ENCODE peak calls at places on chromosomes 16 and 17, in five cellular contexts. One of them, this sample, is unnamed.

GRCh38 chr17:49741009-49741691 is 22.8 kb downstream of the FAM117A start:
- DNase-seq in HepG2: no peak
- DNase-seq in GM12878: no peak
- DNase-seq in H1: no peak
- DNase-seq in K562: no peak
- DNase-seq in this sample: no peak

GRCh38 chr16:57444711-57445110 is 2.5 kb downstream of the CIAPIN1 start:
- DNase-seq in GM12878: no peak
- DNase-seq in K562: no peak
- DNase-seq in HepG2: no peak
- DNase-seq in H1: no peak
- DNase-seq in this sample: no peak

GRCh38 chr17:27793168-27793905 is 7.0 kb downstream of the NOS2 start:
- DNase-seq in H1: no peak
- DNase-seq in K562: peak; percentile 66
- DNase-seq in GM12878: no peak
- DNase-seq in HepG2: no peak
- DNase-seq in this sample: no peak

GRCh38 chr17:30393911-30394867 is 15.5 kb downstream of the CPD start:
- DNase-seq in H1: no peak
- DNase-seq in HepG2: no peak
- DNase-seq in GM12878: no peak
- DNase-seq in K562: no peak
- DNase-seq in this sample: no peak

GRCh38 chr17:45220079-45220478 is 1.6 kb upstream of the FMNL1 start:
- DNase-seq in HepG2: no peak
- DNase-seq in K562: no peak
- DNase-seq in GM12878: no peak
- DNase-seq in H1: no peak
- DNase-seq in this sample: no peak

GRCh38 chr17:41211845-41212466 is 14.5 kb upstream of the KRTAP9-2 start:
- DNase-seq in H1: no peak
- DNase-seq in HepG2: no peak
- DNase-seq in GM12878: no peak
- DNase-seq in K562: no peak
- DNase-seq in this sample: peak; percentile 24

GRCh38 chr17:34337701-34338100 is 18.5 kb downstream of the CCL8 start:
- DNase-seq in K562: no peak
- DNase-seq in H1: no peak
- DNase-seq in GM12878: no peak
- DNase-seq in HepG2: no peak
- DNase-seq in this sample: no peak

GRCh38 chr17:7748098-7748775 is 30.7 kb downstream of the DNAH2 start:
- DNase-seq in H1: no peak
- DNase-seq in GM12878: no peak
- DNase-seq in HepG2: no peak
- DNase-seq in K562: no peak
- DNase-seq in this sample: no peak

GRCh38 chr16:69566437-69567030 is 768 bp downstream of the NFAT5 start:
- DNase-seq in HepG2: peak; percentile 40
- DNase-seq in H1: no peak
- DNase-seq in GM12878: no peak
- DNase-seq in K562: peak; percentile 58
- DNase-seq in this sample: no peak

GRCh38 chr17:83062011-83062817 is 17.2 kb upstream of the METRNL start:
- DNase-seq in K562: no peak
- DNase-seq in H1: no peak
- DNase-seq in GM12878: no peak
- DNase-seq in HepG2: no peak
- DNase-seq in this sample: no peak

GRCh38 chr17:9240659-9241370 is 219.5 kb downstream of the NTN1 start:
- DNase-seq in H1: peak; percentile 25
- DNase-seq in HepG2: peak; percentile 35
- DNase-seq in GM12878: no peak
- DNase-seq in K562: peak; percentile 21
- DNase-seq in this sample: no peak

GRCh38 chr16:16084874-16085273 is 135.5 kb downstream of the ABCC1 start:
- DNase-seq in K562: no peak
- DNase-seq in GM12878: no peak
- DNase-seq in HepG2: no peak
- DNase-seq in H1: no peak
- DNase-seq in this sample: no peak

GRCh38 chr17:82244413-82245140 is 15.7 kb downstream of the SLC16A3 start:
- DNase-seq in H1: no peak
- DNase-seq in HepG2: no peak
- DNase-seq in GM12878: no peak
- DNase-seq in K562: peak; percentile 41
- DNase-seq in this sample: no peak

GRCh38 chr16:1626327-1626726 is 14.2 kb downstream of the CRAMP1 start:
- DNase-seq in H1: no peak
- DNase-seq in HepG2: no peak
- DNase-seq in K562: no peak
- DNase-seq in GM12878: no peak
- DNase-seq in this sample: no peak

GRCh38 chr17:44397479-44398440 is 8.3 kb upstream of the ITGA2B start:
- DNase-seq in K562: no peak
- DNase-seq in GM12878: no peak
- DNase-seq in HepG2: no peak
- DNase-seq in H1: no peak
- DNase-seq in this sample: no peak

GRCh38 chr16:51994597-51994996 is 552.3 kb downstream of the TOX3 start:
- DNase-seq in GM12878: no peak
- DNase-seq in HepG2: peak; percentile 37
- DNase-seq in H1: no peak
- DNase-seq in K562: no peak
- DNase-seq in this sample: no peak

GRCh38 chr17:82668631-82669099 is 20.4 kb upstream of the WDR45B start:
- DNase-seq in GM12878: no peak
- DNase-seq in H1: peak; percentile 53
- DNase-seq in HepG2: peak; percentile 78
- DNase-seq in K562: peak; percentile 59
- DNase-seq in this sample: peak; percentile 43

GRCh38 chr16:75265911-75266701 is 14.7 kb upstream of the BCAR1 start:
- DNase-seq in HepG2: peak; percentile 84
- DNase-seq in K562: peak; percentile 94
- DNase-seq in H1: no peak
- DNase-seq in GM12878: no peak
- DNase-seq in this sample: no peak

GRCh38 chr16:58366247-58367031 is 25.8 kb upstream of the GINS3 start:
- DNase-seq in H1: no peak
- DNase-seq in K562: no peak
- DNase-seq in HepG2: peak; percentile 6
- DNase-seq in GM12878: no peak
- DNase-seq in this sample: no peak

GRCh38 chr17:35291802-35292201 is 48.9 kb downstream of the SLFN5 start:
- DNase-seq in GM12878: no peak
- DNase-seq in K562: no peak
- DNase-seq in H1: no peak
- DNase-seq in HepG2: no peak
- DNase-seq in this sample: no peak

GRCh38 chr17:50909765-50910661 is 43.9 kb upstream of the TOB1 start:
- DNase-seq in GM12878: no peak
- DNase-seq in HepG2: peak; percentile 63
- DNase-seq in K562: no peak
- DNase-seq in H1: no peak
- DNase-seq in this sample: no peak

GRCh38 chr17:64778367-64779290 is 116.5 kb upstream of the SMURF2 start:
- DNase-seq in HepG2: no peak
- DNase-seq in H1: no peak
- DNase-seq in GM12878: no peak
- DNase-seq in K562: no peak
- DNase-seq in this sample: no peak

GRCh38 chr17:50934672-50935200 is 68.6 kb upstream of the TOB1 start:
- DNase-seq in GM12878: no peak
- DNase-seq in K562: peak; percentile 58
- DNase-seq in H1: no peak
- DNase-seq in HepG2: no peak
- DNase-seq in this sample: no peak

GRCh38 chr17:47696717-47697642 is 3.0 kb downstream of the TBKBP1 start:
- DNase-seq in GM12878: no peak
- DNase-seq in HepG2: no peak
- DNase-seq in K562: no peak
- DNase-seq in H1: no peak
- DNase-seq in this sample: no peak

GRCh38 chr16:57708168-57708567 is 13.6 kb downstream of the DRC7 start:
- DNase-seq in HepG2: no peak
- DNase-seq in GM12878: no peak
- DNase-seq in K562: no peak
- DNase-seq in H1: no peak
- DNase-seq in this sample: no peak

GRCh38 chr16:47848481-47849109 is 307.2 kb downstream of the ABCC12 start:
- DNase-seq in H1: peak; percentile 41
- DNase-seq in HepG2: no peak
- DNase-seq in GM12878: no peak
- DNase-seq in K562: no peak
- DNase-seq in this sample: no peak

GRCh38 chr16:87736003-87736382 is 29.8 kb downstream of the KLHDC4 start:
- DNase-seq in K562: no peak
- DNase-seq in GM12878: no peak
- DNase-seq in H1: no peak
- DNase-seq in HepG2: no peak
- DNase-seq in this sample: no peak

GRCh38 chr16:2160915-2161551 is 5.5 kb downstream of the TRAF7 start:
- DNase-seq in K562: no peak
- DNase-seq in H1: no peak
- DNase-seq in HepG2: peak; percentile 53
- DNase-seq in GM12878: no peak
- DNase-seq in this sample: no peak

GRCh38 chr16:3731126-3731935 is 14.0 kb upstream of the TRAP1 start:
- DNase-seq in HepG2: no peak
- DNase-seq in K562: no peak
- DNase-seq in GM12878: no peak
- DNase-seq in H1: no peak
- DNase-seq in this sample: no peak

GRCh38 chr17:76700290-76700626 is 10.5 kb downstream of the MXRA7 start:
- DNase-seq in GM12878: no peak
- DNase-seq in HepG2: no peak
- DNase-seq in H1: no peak
- DNase-seq in K562: no peak
- DNase-seq in this sample: no peak

DNA sequence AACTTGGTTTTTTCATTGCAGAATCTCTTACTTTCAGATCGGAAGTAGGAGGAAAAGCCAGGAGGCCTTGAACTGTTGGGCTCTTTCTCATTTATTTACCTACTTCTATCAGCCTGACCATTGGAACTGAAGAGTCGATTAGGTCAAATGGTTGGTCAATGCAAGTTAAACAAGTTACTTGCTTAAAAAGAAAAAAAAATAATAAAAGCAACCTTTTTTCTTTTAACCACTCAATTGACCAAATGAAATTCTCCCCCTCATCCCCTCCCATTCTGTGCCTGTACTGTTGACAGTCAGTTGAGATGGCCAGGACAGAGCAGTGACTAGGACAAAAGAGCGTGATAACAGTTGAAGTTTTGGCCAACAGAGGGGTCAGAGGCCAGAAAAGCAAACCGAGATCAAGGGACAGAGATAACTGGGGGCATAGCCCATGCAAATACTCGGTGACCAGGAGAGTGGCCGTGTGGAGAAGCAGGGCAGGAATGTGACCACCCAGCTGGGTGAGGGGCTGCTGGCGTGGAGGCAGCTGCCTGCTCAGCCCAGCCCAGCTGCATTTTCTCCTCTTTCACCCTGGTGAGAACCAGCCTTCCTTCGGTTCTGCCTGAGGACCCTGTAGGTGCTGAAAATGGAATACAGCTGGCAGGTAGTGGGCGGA is 72.2 kb downstream of the HS3ST3B1 start:
- DNase-seq in GM12878: no peak
- DNase-seq in H1: no peak
- DNase-seq in K562: peak; percentile 5
- DNase-seq in HepG2: peak; percentile 99
- DNase-seq in this sample: no peak
- TF ChIP-seq ZNF274 in GM12878: no peak
- TF ChIP-seq ZNF274 in H1: no peak
- TF ChIP-seq ZNF274 in K562: no peak
- TF ChIP-seq ZNF274 in HepG2: no peak
- TF ChIP-seq ZNF274 in this sample: no peak

DNA sequence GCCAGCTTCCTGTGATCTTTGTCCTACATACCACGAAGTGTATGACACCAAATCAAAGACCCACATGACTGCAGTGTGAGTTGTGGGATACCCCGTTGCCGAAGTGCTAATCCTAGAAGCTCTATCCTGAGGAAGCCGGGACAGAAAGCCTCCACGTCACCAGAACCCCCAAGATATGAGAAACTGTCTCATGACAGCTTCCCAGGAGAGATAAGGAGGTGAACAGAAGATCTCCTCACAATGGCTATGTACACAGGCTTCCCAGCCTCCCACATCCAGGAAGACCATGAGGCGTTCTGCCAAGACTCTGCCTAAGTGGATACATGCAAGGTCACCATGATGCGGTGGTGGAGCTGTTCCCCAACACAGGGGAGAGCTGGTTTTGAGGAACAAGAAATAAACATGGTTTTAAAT is 37.1 kb downstream of the TRIM25 start:
- DNase-seq in GM12878: no peak
- DNase-seq in K562: no peak
- DNase-seq in H1: no peak
- DNase-seq in HepG2: no peak
- DNase-seq in this sample: no peak
- TF ChIP-seq RAD21 in GM12878: no peak
- TF ChIP-seq RAD21 in K562: no peak
- TF ChIP-seq RAD21 in H1: no peak
- TF ChIP-seq RAD21 in HepG2: no peak
- TF ChIP-seq RAD21 in this sample: no peak

GRCh38 chr17:1090454-1091189 is 89.2 kb downstream of the ABR start:
- DNase-seq in GM12878: no peak
- DNase-seq in H1: no peak
- DNase-seq in K562: no peak
- DNase-seq in HepG2: no peak
- DNase-seq in this sample: no peak
- TF ChIP-seq ZNF274 in GM12878: no peak
- TF ChIP-seq ZNF274 in H1: no peak
- TF ChIP-seq ZNF274 in K562: no peak
- TF ChIP-seq ZNF274 in HepG2: no peak
- TF ChIP-seq ZNF274 in this sample: no peak

DNA sequence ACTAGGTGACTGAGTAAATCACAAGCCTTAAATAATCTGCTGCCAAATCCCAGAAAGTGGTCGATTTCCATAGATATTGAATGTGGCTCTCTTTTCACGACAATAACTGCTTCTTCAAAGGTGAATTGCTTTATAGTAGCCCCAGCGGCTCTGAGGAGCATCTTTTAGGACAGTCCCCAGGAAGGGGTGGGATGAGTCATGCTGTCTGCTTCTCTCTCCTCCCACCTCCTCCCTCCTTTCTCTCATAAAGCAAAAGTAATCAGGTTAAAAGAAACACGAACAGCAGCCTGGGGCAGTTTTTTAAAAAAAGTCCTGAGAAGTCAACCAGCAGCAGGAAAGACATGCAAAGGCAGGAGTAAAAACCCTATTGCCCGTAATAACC is 1.8 kb downstream of the KIAA0513 start:
- DNase-seq in K562: peak; percentile 73
- DNase-seq in GM12878: peak; percentile 20
- DNase-seq in HepG2: no peak
- DNase-seq in H1: no peak
- DNase-seq in this sample: no peak
- TF ChIP-seq RAD21 in K562: no peak
- TF ChIP-seq RAD21 in GM12878: no peak
- TF ChIP-seq RAD21 in HepG2: no peak
- TF ChIP-seq RAD21 in H1: no peak
- TF ChIP-seq RAD21 in this sample: no peak

GRCh38 chr17:73560661-73561060 is 83.6 kb downstream of the SDK2 start:
- DNase-seq in K562: no peak
- DNase-seq in GM12878: no peak
- DNase-seq in H1: no peak
- DNase-seq in HepG2: peak; percentile 16
- DNase-seq in this sample: peak; percentile 27
- TF ChIP-seq ZNF274 in K562: no peak
- TF ChIP-seq ZNF274 in GM12878: no peak
- TF ChIP-seq ZNF274 in H1: no peak
- TF ChIP-seq ZNF274 in HepG2: no peak
- TF ChIP-seq ZNF274 in this sample: no peak

This sample was measured in HCT116.